ENCODE peak calls at places on chromosome 2, in six cellular contexts. S is RPMI8226, C is HEK293T, T is amygdala, L is ovary, E is NCI-H2081. V is an unnamed sample.

GRCh38 chr2:39300044-39300820 is 56.5 kb upstream of the CDKL4 start:
- DNase-seq in S (no peak), C (no peak), T (no peak), L (no peak), E (no peak), V (no peak)

GRCh38 chr2:26752636-26753035 is 11.4 kb upstream of the SLC35F6 start:
- DNase-seq in S (no peak), C (no peak), T (no peak), L (no peak), E (no peak), V (no peak)

GRCh38 chr2:77977486-77978063 is 455.4 kb upstream of the LRRTM4 start:
- DNase-seq in S (no peak), C (peak), T (no peak), L (no peak), E (no peak), V (peak)

GRCh38 chr2:220147590-220147989 is 520.2 kb downstream of the SLC4A3 start:
- DNase-seq in S (no peak), C (no peak), T (no peak), L (no peak), E (no peak), V (no peak)

GRCh38 chr2:12501469-12502147 is 215.1 kb upstream of the TRIB2 start:
- DNase-seq in S (no peak), C (no peak), T (no peak), L (no peak), E (no peak), V (no peak)

GRCh38 chr2:101311390-101312019 is 3.0 kb upstream of the RNF149 start:
- DNase-seq in S (peak), C (no peak), T (no peak), L (no peak), E (no peak), V (no peak)

GRCh38 chr2:137237055-137237454 is 471.7 kb downstream of the THSD7B start:
- DNase-seq in S (no peak), C (no peak), T (no peak), L (no peak), E (no peak), V (no peak)

GRCh38 chr2:38375711-38376345 is 1.2 kb downstream of the ATL2 start:
- DNase-seq in S (no peak), C (peak), T (no peak), L (peak), E (no peak), V (no peak)

GRCh38 chr2:53490659-53491058 is 276.9 kb upstream of the CHAC2 start:
- DNase-seq in S (no peak), C (no peak), T (peak), L (no peak), E (peak), V (no peak)

GRCh38 chr2:66802877-66803276 is 368.0 kb downstream of the MEIS1 start:
- DNase-seq in S (no peak), C (no peak), T (no peak), L (no peak), E (no peak), V (no peak)

GRCh38 chr2:199471443-199472057 is 13.8 kb upstream of the SATB2 start:
- DNase-seq in S (peak), C (peak), T (no peak), L (no peak), E (no peak), V (peak)

GRCh38 chr2:127747621-127748020 is 46.3 kb downstream of the SFT2D3 start:
- DNase-seq in S (no peak), C (no peak), T (no peak), L (no peak), E (no peak), V (no peak)

GRCh38 chr2:66364495-66364992 is 70.4 kb upstream of the MEIS1 start:
- DNase-seq in S (no peak), C (no peak), T (no peak), L (no peak), E (no peak), V (no peak)

GRCh38 chr2:138037090-138037489 is 72.8 kb downstream of the HNMT start:
- DNase-seq in S (no peak), C (no peak), T (no peak), L (no peak), E (no peak), V (no peak)

GRCh38 chr2:38077431-38077769 is 1.4 kb upstream of the CYP1B1 start:
- DNase-seq in S (no peak), C (no peak), T (no peak), L (no peak), E (no peak), V (no peak)

GRCh38 chr2:237060518-237061312 is 25.0 kb upstream of the COPS8 start:
- DNase-seq in S (peak), C (peak), T (peak), L (peak), E (peak), V (peak)

V was measured in NT2/D1.